ENCODE peak calls at places on chromosome 2, in four cellular contexts. X is WERI-Rb-1; Z is uterus; D is CD4-positive, alpha-beta T cell. L is an unnamed sample.

GRCh38 chr2:39447266-39448168 is 10.4 kb upstream of the MAP4K3 start:
- DNase-seq in X (no peak), Z (no peak), D (no peak), L (no peak)

GRCh38 chr2:219003267-219003634 is 10.0 kb upstream of the CRYBA2 start:
- DNase-seq in X (no peak), Z (no peak), D (no peak), L (no peak)

GRCh38 chr2:158905824-158906223 is 62.6 kb upstream of the TANC1 start:
- DNase-seq in X (no peak), Z (no peak), D (no peak), L (no peak)

GRCh38 chr2:166092889-166093288 is 34.9 kb downstream of the SCN1A start:
- DNase-seq in X (no peak), Z (no peak), D (no peak), L (no peak)

GRCh38 chr2:178579006-178579405 is 98.7 kb downstream of the PLEKHA3 start:
- DNase-seq in X (no peak), Z (no peak), D (no peak), L (no peak)

GRCh38 chr2:165791811-165792454 is 2.1 kb downstream of the GALNT3 start:
- DNase-seq in X (no peak), Z (no peak), D (no peak), L (no peak)

GRCh38 chr2:120391905-120392665 is 46.1 kb downstream of the INHBB start:
- DNase-seq in X (no peak), Z (no peak), D (no peak), L (no peak)

GRCh38 chr2:187581125-187581896 is 27.1 kb upstream of the TFPI start:
- DNase-seq in X (peak), Z (no peak), D (no peak), L (no peak)

GRCh38 chr2:25497229-25497861 is 155.6 kb upstream of the DNMT3A start:
- DNase-seq in X (no peak), Z (no peak), D (no peak), L (no peak)

GRCh38 chr2:238928520-238929241 is 80.8 kb downstream of the TWIST2 start:
- DNase-seq in X (no peak), Z (peak), D (no peak), L (no peak)

GRCh38 chr2:197209742-197210408 is 100.7 kb downstream of the ANKRD44 start:
- DNase-seq in X (no peak), Z (no peak), D (no peak), L (peak)

GRCh38 chr2:97845818-97846217 is 132.4 kb downstream of the ZAP70 start:
- DNase-seq in X (no peak), Z (no peak), D (no peak), L (no peak)

GRCh38 chr2:7430869-7431641 is 513.8 kb downstream of the RNF144A start:
- DNase-seq in X (peak), Z (no peak), D (peak), L (peak)

GRCh38 chr2:207528980-207529329 is 807 bp upstream of the CREB1 start:
- DNase-seq in X (no peak), Z (peak), D (peak), L (no peak)

GRCh38 chr2:33167655-33168245 is 221.0 kb downstream of the LTBP1 start:
- DNase-seq in X (no peak), Z (no peak), D (no peak), L (no peak)

GRCh38 chr2:237413293-237414055 is 490 bp downstream of the COL6A3 start:
- DNase-seq in X (no peak), Z (peak), D (no peak), L (no peak)

GRCh38 chr2:134203175-134203574 is 50.7 kb upstream of the MGAT5 start:
- DNase-seq in X (no peak), Z (no peak), D (no peak), L (no peak)

GRCh38 chr2:207416111-207416510 is 113.7 kb upstream of the CREB1 start:
- DNase-seq in X (no peak), Z (no peak), D (no peak), L (no peak)

GRCh38 chr2:217794133-217794986 is 208.4 kb downstream of the TNS1 start:
- DNase-seq in X (no peak), Z (peak), D (no peak), L (no peak)

GRCh38 chr2:197360744-197361156 is 50.2 kb upstream of the ANKRD44 start:
- DNase-seq in X (no peak), Z (no peak), D (no peak), L (no peak)

GRCh38 chr2:48482774-48483173 is 47.2 kb upstream of the STON1 start:
- DNase-seq in X (no peak), Z (no peak), D (no peak), L (no peak)

GRCh38 chr2:231410293-231411004 is 14.9 kb downstream of the B3GNT7 start:
- DNase-seq in X (peak), Z (no peak), D (no peak), L (no peak)
- TF ChIP-seq CTCF in X (peak), Z (no peak), D (no peak), L (no peak)

DNA sequence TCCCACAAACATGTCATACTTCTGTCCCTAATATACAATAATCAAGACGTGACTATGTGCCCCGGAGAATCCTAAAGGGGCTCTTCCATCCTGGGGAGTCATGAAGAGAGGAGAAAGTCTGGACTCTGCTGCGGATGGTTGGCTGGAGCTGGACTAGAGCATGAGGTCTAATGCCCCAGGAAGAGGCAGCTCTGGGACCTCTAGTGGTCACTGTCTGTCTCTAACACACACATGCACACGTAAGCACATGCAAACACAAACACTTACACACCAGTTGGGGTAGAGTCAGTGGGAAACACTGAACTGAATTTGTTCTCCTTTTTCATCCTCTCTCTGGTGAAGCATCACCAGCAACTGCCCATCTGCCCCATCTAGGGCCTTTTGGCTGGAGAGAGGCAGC is 271.6 kb downstream of the TDRD15 start:
- DNase-seq in X (peak), Z (no peak), D (no peak), L (no peak)
- TF ChIP-seq CTCF in X (peak), Z (no peak), D (no peak), L (no peak)

GRCh38 chr2:223459328-223459939 is 142.7 kb downstream of the SCG2 start:
- DNase-seq in X (no peak), Z (no peak), D (no peak), L (no peak)
- TF ChIP-seq CTCF in X (no peak), Z (no peak), D (peak), L (no peak)

GRCh38 chr2:137117385-137117784 is 352.0 kb downstream of the THSD7B start:
- DNase-seq in X (no peak), Z (no peak), D (no peak), L (no peak)
- TF ChIP-seq CTCF in X (no peak), Z (no peak), D (no peak), L (no peak)

GRCh38 chr2:174776686-174777085 is 12.4 kb upstream of the CHRNA1 start:
- DNase-seq in X (no peak), Z (no peak), D (no peak), L (no peak)

GRCh38 chr2:174775586-174775985 is 11.3 kb upstream of the CHRNA1 start:
- DNase-seq in X (no peak), Z (no peak), D (no peak), L (no peak)

GRCh38 chr2:174777334-174777733 is 13.1 kb upstream of the CHRNA1 start:
- DNase-seq in X (no peak), Z (no peak), D (no peak), L (no peak)

GRCh38 chr2:174774828-174775227 is 10.6 kb upstream of the CHRNA1 start:
- DNase-seq in X (no peak), Z (no peak), D (no peak), L (no peak)

GRCh38 chr2:174776223-174776622 is 12.0 kb upstream of the CHRNA1 start:
- DNase-seq in X (no peak), Z (no peak), D (no peak), L (no peak)
- TF ChIP-seq CTCF in X (peak), Z (no peak), D (no peak), L (no peak)

DNA sequence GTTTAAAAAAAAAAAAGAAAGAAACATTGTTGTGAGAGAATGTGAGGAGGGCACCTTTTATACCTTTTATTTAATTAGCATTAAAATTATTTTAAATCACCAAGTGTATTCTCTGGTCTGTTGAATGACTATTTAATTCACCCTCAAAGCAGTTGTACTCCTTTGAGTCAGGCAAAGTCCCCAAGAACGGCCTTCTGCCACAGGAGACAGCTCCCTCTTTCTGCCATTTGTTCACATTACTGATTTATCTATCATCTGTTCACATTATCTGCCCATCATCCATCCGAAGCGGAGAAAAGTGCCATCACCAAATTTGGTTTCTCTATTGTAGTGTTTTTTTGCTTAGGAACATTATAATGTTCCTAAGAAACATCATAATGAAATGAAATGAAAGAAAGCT is 240.7 kb upstream of the DPP10 start:
- DNase-seq in X (peak), Z (no peak), D (no peak), L (no peak)
- TF ChIP-seq CTCF in X (peak), Z (no peak), D (no peak), L (no peak)

DNA sequence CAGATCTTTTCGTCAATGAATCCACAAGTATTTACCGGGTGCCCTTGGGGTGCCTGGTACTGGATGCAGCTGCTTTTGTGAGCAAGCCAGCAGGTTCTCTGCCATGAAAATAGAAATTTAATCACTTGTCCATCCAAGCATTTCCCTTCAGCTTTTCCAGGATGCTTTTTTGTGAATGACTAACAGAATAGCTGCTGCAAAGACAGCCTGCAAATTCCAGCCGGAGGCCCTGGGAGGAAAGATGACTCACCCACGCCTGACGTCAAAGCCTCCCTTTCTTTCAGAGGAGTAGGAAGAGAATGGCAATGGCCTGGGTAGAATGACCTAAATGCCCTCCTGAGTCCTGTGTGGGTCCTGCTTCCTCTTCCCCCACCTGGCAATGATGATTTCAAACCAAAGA is 111.9 kb downstream of the AP1S3 start:
- DNase-seq in X (no peak), Z (peak), D (no peak), L (no peak)
- TF ChIP-seq CTCF in X (no peak), Z (no peak), D (no peak), L (no peak)